ENCODE peak calls at places on chromosome 4, in five cellular contexts. A is activated gamma-delta T cell treated with Interleukin-2 at 50 U/mL for 16 hours, S is T47D, L is NCI-H510A, W is left cardiac atrium. Y is an unnamed sample.

GRCh38 chr4:80732010-80732409 is 298.5 kb upstream of the BMP3 start:
- DNase-seq in A (no peak), S (no peak), L (no peak), W (no peak), Y (no peak)

GRCh38 chr4:25223770-25224375 is 10.0 kb upstream of the PI4K2B start:
- DNase-seq in A (no peak), S (no peak), L (no peak), W (no peak), Y (no peak)

GRCh38 chr4:94469221-94469784 is 17.6 kb downstream of the PDLIM5 start:
- DNase-seq in A (no peak), S (no peak), L (no peak), W (no peak), Y (no peak)

GRCh38 chr4:151674804-151675290 is 86.0 kb downstream of the GATB start:
- DNase-seq in A (no peak), S (no peak), L (no peak), W (peak), Y (no peak)

GRCh38 chr4:7787681-7788141 is 151.9 kb downstream of the AFAP1 start:
- DNase-seq in A (no peak), S (no peak), L (no peak), W (no peak), Y (no peak)

GRCh38 chr4:140469806-140470733 is 28.0 kb downstream of the MGAT4D start:
- DNase-seq in A (no peak), S (no peak), L (no peak), W (no peak), Y (no peak)

GRCh38 chr4:3364634-3365314 is 72.0 kb downstream of the RGS12 start:
- DNase-seq in A (no peak), S (no peak), L (no peak), W (no peak), Y (no peak)

GRCh38 chr4:18021470-18021719 is 160 bp downstream of the LCORL start:
- DNase-seq in A (no peak), S (peak), L (no peak), W (no peak), Y (no peak)

GRCh38 chr4:36243355-36244256 is 708 bp downstream of the ARAP2 start:
- DNase-seq in A (peak), S (peak), L (no peak), W (peak), Y (no peak)

GRCh38 chr4:114599231-114600065 is 841 bp downstream of the UGT8 start:
- DNase-seq in A (no peak), S (no peak), L (no peak), W (no peak), Y (no peak)

GRCh38 chr4:85929926-85930325 is 429.9 kb downstream of the MAPK10 start:
- DNase-seq in A (no peak), S (no peak), L (peak), W (peak), Y (no peak)